ENCODE peak calls at places on chromosomes 3 and 15, in ten cellular contexts. Q is spleen, P is GM23338, W is adrenal gland, K is H9, G is tibial nerve, D is cardiac muscle cell, R is H1, B is neural progenitor cell, M is lower lobe of right lung. A is an unnamed sample.

GRCh38 chr3:165233521-165234195 is 37.5 kb upstream of the SLITRK3 start:
- DNase-seq in Q (no peak), P (no peak), W (no peak), K (no peak), G (no peak), D (peak; percentile 27), R (no peak), B (peak; percentile 20), M (no peak), A (no peak)

GRCh38 chr15:28974142-28974541 is 88.4 kb downstream of the APBA2 start:
- DNase-seq in Q (peak; percentile 78), P (no peak), W (no peak), K (no peak), G (no peak), D (no peak), R (no peak), B (no peak), M (no peak), A (no peak)

GRCh38 chr15:78370013-78370412 is 29.9 kb downstream of the CRABP1 start:
- DNase-seq in Q (no peak), P (no peak), W (no peak), K (no peak), G (no peak), D (no peak), R (no peak), B (no peak), M (no peak), A (no peak)

GRCh38 chr15:52082197-52083036 is 30.2 kb downstream of the BCL2L10 start:
- DNase-seq in Q (no peak), P (no peak), W (no peak), K (no peak), G (no peak), D (no peak), R (no peak), B (peak; percentile 26), M (no peak), A (peak; percentile 51)

GRCh38 chr3:48990636-48991421 is 788 bp downstream of the P4HTM start:
- DNase-seq in Q (no peak), P (peak; percentile 70), W (no peak), K (peak; percentile 63), G (no peak), D (peak; percentile 35), R (no peak), B (peak; percentile 72), M (no peak), A (no peak)

GRCh38 chr3:50978991-50979667 is 304.4 kb downstream of the DOCK3 start:
- DNase-seq in Q (no peak), P (peak; percentile 80), W (no peak), K (peak; percentile 74), G (no peak), D (no peak), R (no peak), B (peak; percentile 9), M (no peak), A (no peak)

GRCh38 chr15:45522931-45523331 is 376 bp upstream of the SLC30A4 start:
- DNase-seq in Q (no peak), P (peak; percentile 65), W (no peak), K (peak; percentile 59), G (peak; percentile 15), D (no peak), R (no peak), B (no peak), M (no peak), A (peak; percentile 74)

GRCh38 chr15:96270581-96271172 is 59.8 kb upstream of the NR2F2 start:
- DNase-seq in Q (no peak), P (no peak), W (no peak), K (no peak), G (no peak), D (no peak), R (no peak), B (no peak), M (no peak), A (no peak)

GRCh38 chr3:134453631-134454030 is 32.2 kb downstream of the ANAPC13 start:
- DNase-seq in Q (no peak), P (peak; percentile 89), W (no peak), K (peak; percentile 77), G (no peak), D (no peak), R (peak; percentile 31), B (peak; percentile 41), M (no peak), A (no peak)

GRCh38 chr15:65355983-65356353 is 21.8 kb downstream of the IGDCC3 start:
- DNase-seq in Q (no peak), P (no peak), W (no peak), K (no peak), G (no peak), D (no peak), R (no peak), B (peak; percentile 81), M (no peak), A (no peak)

GRCh38 chr15:42153874-42154575 is 2.4 kb downstream of the PLA2G4F start:
- DNase-seq in Q (peak; percentile 51), P (no peak), W (no peak), K (no peak), G (no peak), D (no peak), R (no peak), B (no peak), M (peak; percentile 71), A (no peak)

GRCh38 chr3:171977426-171977825 is 62.0 kb upstream of the FNDC3B start:
- DNase-seq in Q (no peak), P (no peak), W (no peak), K (no peak), G (no peak), D (no peak), R (no peak), B (no peak), M (no peak), A (no peak)
- TF ChIP-seq CTCF in Q (no peak), P (no peak), W (no peak), K (no peak), G (no peak), D (no peak), R (no peak), B (no peak), M (no peak), A (no peak)

GRCh38 chr15:53747501-53748068 is 11.9 kb downstream of the WDR72 start:
- DNase-seq in Q (no peak), P (no peak), W (no peak), K (no peak), G (no peak), D (no peak), R (no peak), B (no peak), M (no peak), A (no peak)

GRCh38 chr15:53757906-53758305 is 1.6 kb downstream of the WDR72 start:
- DNase-seq in Q (no peak), P (no peak), W (no peak), K (no peak), G (no peak), D (no peak), R (no peak), B (no peak), M (no peak), A (no peak)

GRCh38 chr15:53753813-53754212 is 5.7 kb downstream of the WDR72 start:
- DNase-seq in Q (no peak), P (no peak), W (no peak), K (no peak), G (no peak), D (no peak), R (no peak), B (no peak), M (no peak), A (no peak)

DNA sequence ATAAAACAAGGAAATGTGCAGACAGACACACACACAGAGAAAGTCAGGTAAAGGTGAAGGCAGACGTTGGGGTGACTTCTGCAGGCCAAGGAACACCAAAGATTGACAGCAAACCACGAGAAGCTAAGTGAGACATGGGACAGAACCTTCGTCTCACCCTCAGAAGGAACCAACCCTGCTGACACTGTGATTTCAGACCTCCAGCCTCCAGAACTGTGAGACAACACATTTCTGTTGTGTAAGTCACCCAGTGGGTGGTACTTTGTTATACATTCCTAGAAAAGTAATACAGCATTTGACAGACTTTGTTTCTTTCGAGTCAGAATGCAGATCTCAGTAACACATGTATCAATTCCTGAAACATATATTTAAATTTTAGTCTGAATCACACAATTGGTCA is 7.1 kb downstream of the WDR72 start:
- DNase-seq in Q (no peak), P (no peak), W (no peak), K (no peak), G (no peak), D (no peak), R (no peak), B (no peak), M (no peak), A (no peak)
- H3K27ac ChIP-seq in Q (no peak overlapping the region), P (no peak overlapping the region), W (no peak overlapping the region), K (no peak overlapping the region), G (no peak overlapping the region), D (no peak overlapping the region), R (no peak overlapping the region), B (no peak overlapping the region), M (no peak overlapping the region), A (no peak overlapping the region)

GRCh38 chr3:28850186-28850585 is 430.7 kb upstream of the RBMS3 start:
- DNase-seq in Q (no peak), P (no peak), W (no peak), K (no peak), G (no peak), D (no peak), R (no peak), B (no peak), M (no peak), A (no peak)

GRCh38 chr3:28856796-28857195 is 424.1 kb upstream of the RBMS3 start:
- DNase-seq in Q (no peak), P (no peak), W (no peak), K (no peak), G (no peak), D (no peak), R (no peak), B (no peak), M (no peak), A (no peak)

DNA sequence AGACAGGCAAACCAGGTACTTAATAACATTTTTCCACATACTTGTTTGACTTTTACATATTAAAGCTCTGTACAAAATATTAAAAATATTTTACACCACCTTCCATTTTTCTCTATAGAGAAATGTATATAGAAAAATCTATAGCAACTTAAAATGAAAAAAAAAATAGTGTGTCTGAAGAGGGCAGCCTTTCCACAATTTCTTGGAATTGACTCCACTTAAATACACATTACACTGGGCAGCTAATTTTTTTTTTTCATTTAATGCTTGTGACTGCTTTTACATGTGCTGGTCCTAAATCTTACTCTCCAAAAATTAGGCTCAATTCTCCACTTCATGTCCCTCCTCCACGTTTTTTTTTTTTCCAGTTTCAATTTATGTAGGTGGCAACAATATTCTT is 427.0 kb upstream of the RBMS3 start:
- DNase-seq in Q (no peak), P (no peak), W (no peak), K (no peak), G (no peak), D (no peak), R (no peak), B (no peak), M (no peak), A (no peak)
- TF ChIP-seq CTCF in Q (no peak), P (no peak), W (no peak), K (no peak), G (no peak), D (no peak), R (no peak), B (peak; percentile 20), M (no peak), A (peak; percentile 54)

DNA sequence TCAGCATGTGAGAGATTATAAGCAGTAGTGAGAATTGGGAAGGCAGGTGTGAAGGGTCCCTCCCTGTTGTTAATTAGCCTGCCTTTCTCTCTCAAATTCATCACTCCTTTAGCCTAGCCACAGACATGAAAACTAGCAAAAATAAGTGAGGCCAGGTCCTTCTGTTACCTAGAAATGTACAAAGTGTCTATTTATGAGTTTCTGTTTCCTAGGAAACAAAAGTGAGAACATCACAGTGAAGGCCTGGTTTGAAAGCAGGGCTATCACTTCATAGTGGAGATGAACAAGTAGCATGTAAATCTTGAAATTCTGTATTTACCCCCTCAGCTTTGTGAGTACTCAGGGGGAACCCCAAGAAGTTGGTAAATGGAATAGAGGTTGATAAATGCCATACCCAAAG is 78.2 kb upstream of the UMPS start:
- DNase-seq in Q (no peak), P (no peak), W (no peak), K (no peak), G (no peak), D (no peak), R (no peak), B (no peak), M (no peak), A (no peak)
- H3K27ac ChIP-seq in Q (peak overlapping the region; percentile 11), P (no peak overlapping the region), W (no peak overlapping the region), K (no peak overlapping the region), G (no peak overlapping the region), D (no peak overlapping the region), R (no peak overlapping the region), B (no peak overlapping the region), M (no peak overlapping the region), A (no peak overlapping the region)